ENCODE peak calls at places on chromosomes 13 and 19, in four cellular contexts. One of them, this sample, is unnamed.

GRCh38 chr13:82305588-82305987 is 1576.7 kb downstream of the SLITRK1 start:
- DNase-seq in T-helper 9 cell: no peak
- DNase-seq in natural killer cell: no peak
- DNase-seq in GM12892: no peak
- DNase-seq in this sample: no peak

GRCh38 chr13:29196409-29197074 is 376.4 kb downstream of the MTUS2 start:
- DNase-seq in GM12892: no peak
- DNase-seq in T-helper 9 cell: no peak
- DNase-seq in natural killer cell: no peak
- DNase-seq in this sample: no peak

GRCh38 chr13:35979378-35979911 is 151.7 kb downstream of the DCLK1 start:
- DNase-seq in natural killer cell: no peak
- DNase-seq in T-helper 9 cell: no peak
- DNase-seq in GM12892: no peak
- DNase-seq in this sample: no peak

GRCh38 chr19:16315825-16316505 is 8.7 kb upstream of the KLF2 start:
- DNase-seq in T-helper 9 cell: no peak
- DNase-seq in GM12892: no peak
- DNase-seq in natural killer cell: no peak
- DNase-seq in this sample: no peak

GRCh38 chr13:93244918-93245280 is 18.3 kb downstream of the GPC6 start:
- DNase-seq in natural killer cell: no peak
- DNase-seq in GM12892: no peak
- DNase-seq in T-helper 9 cell: no peak
- DNase-seq in this sample: no peak

GRCh38 chr13:27839809-27840467 is 47.7 kb downstream of the GSX1 start:
- DNase-seq in natural killer cell: no peak
- DNase-seq in GM12892: no peak
- DNase-seq in T-helper 9 cell: no peak
- DNase-seq in this sample: no peak

GRCh38 chr19:16285769-16286564 is 38.7 kb upstream of the KLF2 start:
- DNase-seq in GM12892: no peak
- DNase-seq in natural killer cell: no peak
- DNase-seq in T-helper 9 cell: no peak
- DNase-seq in this sample: peak

GRCh38 chr19:3606690-3607289 is at the start of gene TBXA2R:
- DNase-seq in GM12892: peak
- DNase-seq in T-helper 9 cell: peak
- DNase-seq in natural killer cell: peak
- DNase-seq in this sample: no peak

GRCh38 chr19:13024958-13025653 is 29.8 kb downstream of the NFIX start:
- DNase-seq in natural killer cell: no peak
- DNase-seq in GM12892: no peak
- DNase-seq in T-helper 9 cell: no peak
- DNase-seq in this sample: no peak

GRCh38 chr13:41848435-41849255 is 112.3 kb downstream of the VWA8 start:
- DNase-seq in T-helper 9 cell: no peak
- DNase-seq in GM12892: no peak
- DNase-seq in natural killer cell: no peak
- DNase-seq in this sample: no peak

GRCh38 chr13:54879036-54879435 is 1850.4 kb downstream of the OLFM4 start:
- DNase-seq in natural killer cell: no peak
- DNase-seq in T-helper 9 cell: no peak
- DNase-seq in GM12892: no peak
- DNase-seq in this sample: no peak

GRCh38 chr19:40224342-40225148 is 1.9 kb downstream of the CCNP start:
- DNase-seq in natural killer cell: no peak
- DNase-seq in GM12892: no peak
- DNase-seq in T-helper 9 cell: no peak
- DNase-seq in this sample: no peak

GRCh38 chr19:30286378-30286777 is 85.8 kb upstream of the ZNF536 start:
- DNase-seq in natural killer cell: no peak
- DNase-seq in GM12892: no peak
- DNase-seq in T-helper 9 cell: no peak
- DNase-seq in this sample: no peak

GRCh38 chr13:46615888-46616531 is 63.0 kb downstream of the LRCH1 start:
- DNase-seq in natural killer cell: no peak
- DNase-seq in GM12892: no peak
- DNase-seq in T-helper 9 cell: no peak
- DNase-seq in this sample: no peak

GRCh38 chr13:20702530-20702929 is 969 bp upstream of the IL17D start:
- DNase-seq in natural killer cell: no peak
- DNase-seq in GM12892: no peak
- DNase-seq in T-helper 9 cell: no peak
- DNase-seq in this sample: no peak

GRCh38 chr19:10217085-10217484 is 14.0 kb downstream of the S1PR2 start:
- DNase-seq in natural killer cell: no peak
- DNase-seq in GM12892: no peak
- DNase-seq in T-helper 9 cell: no peak
- DNase-seq in this sample: no peak

GRCh38 chr13:70310720-70311119 is 202.5 kb upstream of the KLHL1 start:
- DNase-seq in GM12892: no peak
- DNase-seq in T-helper 9 cell: no peak
- DNase-seq in natural killer cell: no peak
- DNase-seq in this sample: peak

GRCh38 chr13:99269627-99270252 is 11.6 kb upstream of the GPR18 start:
- DNase-seq in GM12892: no peak
- DNase-seq in T-helper 9 cell: no peak
- DNase-seq in natural killer cell: no peak
- DNase-seq in this sample: no peak

GRCh38 chr13:114067886-114068722 is 64.3 kb downstream of the RASA3 start:
- DNase-seq in GM12892: peak
- DNase-seq in natural killer cell: no peak
- DNase-seq in T-helper 9 cell: peak
- DNase-seq in this sample: no peak

GRCh38 chr19:18401580-18402112 is 4.2 kb upstream of the LRRC25 start:
- DNase-seq in T-helper 9 cell: no peak
- DNase-seq in GM12892: no peak
- DNase-seq in natural killer cell: no peak
- DNase-seq in this sample: no peak

GRCh38 chr19:41904118-41904870 is 21.3 kb downstream of the ARHGEF1 start:
- DNase-seq in T-helper 9 cell: no peak
- DNase-seq in GM12892: no peak
- DNase-seq in natural killer cell: no peak
- DNase-seq in this sample: peak

GRCh38 chr19:29111581-29111980 is 101.4 kb downstream of the UQCRFS1 start:
- DNase-seq in T-helper 9 cell: no peak
- DNase-seq in GM12892: no peak
- DNase-seq in natural killer cell: no peak
- DNase-seq in this sample: no peak

GRCh38 chr19:30393046-30393445 is 20.9 kb downstream of the ZNF536 start:
- DNase-seq in T-helper 9 cell: no peak
- DNase-seq in natural killer cell: no peak
- DNase-seq in GM12892: no peak
- DNase-seq in this sample: no peak

GRCh38 chr13:55439450-55439849 is 1701.3 kb upstream of the PRR20A start:
- DNase-seq in natural killer cell: no peak
- DNase-seq in GM12892: no peak
- DNase-seq in T-helper 9 cell: no peak
- DNase-seq in this sample: no peak

GRCh38 chr13:112708560-112709240 is 18.9 kb downstream of the ATP11A start:
- DNase-seq in T-helper 9 cell: no peak
- DNase-seq in natural killer cell: no peak
- DNase-seq in GM12892: no peak
- DNase-seq in this sample: no peak

GRCh38 chr19:17406039-17406886 is 833 bp upstream of the BST2 start:
- DNase-seq in GM12892: peak
- DNase-seq in natural killer cell: peak
- DNase-seq in T-helper 9 cell: no peak
- DNase-seq in this sample: no peak

GRCh38 chr19:45613926-45614725 is 12.1 kb upstream of the GPR4 start:
- DNase-seq in T-helper 9 cell: no peak
- DNase-seq in GM12892: peak
- DNase-seq in natural killer cell: no peak
- DNase-seq in this sample: no peak

GRCh38 chr19:12139309-12139708 is 841 bp downstream of the ZNF20 start:
- DNase-seq in natural killer cell: no peak
- DNase-seq in T-helper 9 cell: no peak
- DNase-seq in GM12892: no peak
- DNase-seq in this sample: no peak

GRCh38 chr19:19637523-19638251 is 5.8 kb downstream of the GMIP start:
- DNase-seq in T-helper 9 cell: no peak
- DNase-seq in natural killer cell: no peak
- DNase-seq in GM12892: no peak
- DNase-seq in this sample: no peak

GRCh38 chr13:109787135-109787954 is 962 bp upstream of the IRS2 start:
- DNase-seq in natural killer cell: peak
- DNase-seq in T-helper 9 cell: peak
- DNase-seq in GM12892: no peak
- DNase-seq in this sample: peak

GRCh38 chr13:112760440-112760839 is 70.6 kb downstream of the ATP11A start:
- DNase-seq in natural killer cell: no peak
- DNase-seq in T-helper 9 cell: no peak
- DNase-seq in GM12892: no peak
- DNase-seq in this sample: no peak

GRCh38 chr13:98509271-98510155 is 67.4 kb downstream of the STK24 start:
- DNase-seq in GM12892: no peak
- DNase-seq in T-helper 9 cell: no peak
- DNase-seq in natural killer cell: no peak
- DNase-seq in this sample: no peak

GRCh38 chr19:36850646-36851442 is at the start of gene ZNF345:
- DNase-seq in T-helper 9 cell: peak
- DNase-seq in natural killer cell: peak
- DNase-seq in GM12892: peak
- DNase-seq in this sample: peak

GRCh38 chr19:15265849-15266248 is 33.6 kb upstream of the EPHX3 start:
- DNase-seq in natural killer cell: no peak
- DNase-seq in GM12892: no peak
- DNase-seq in T-helper 9 cell: no peak
- DNase-seq in this sample: no peak

GRCh38 chr19:54014920-54015560 is 23.6 kb downstream of the CACNG6 start:
- DNase-seq in natural killer cell: no peak
- DNase-seq in GM12892: no peak
- DNase-seq in T-helper 9 cell: no peak
- DNase-seq in this sample: peak

GRCh38 chr13:110339975-110340550 is 33.0 kb downstream of the COL4A2 start:
- DNase-seq in T-helper 9 cell: no peak
- DNase-seq in GM12892: no peak
- DNase-seq in natural killer cell: no peak
- DNase-seq in this sample: no peak

GRCh38 chr19:19404879-19405860 is at the start of gene GATAD2A:
- DNase-seq in GM12892: peak
- DNase-seq in T-helper 9 cell: peak
- DNase-seq in natural killer cell: peak
- DNase-seq in this sample: peak

GRCh38 chr13:25085125-25085742 is 10.7 kb upstream of the PABPC3 start:
- DNase-seq in natural killer cell: no peak
- DNase-seq in GM12892: no peak
- DNase-seq in T-helper 9 cell: no peak
- DNase-seq in this sample: peak

GRCh38 chr19:6275170-6275744 is 4.5 kb downstream of the MLLT1 start:
- DNase-seq in natural killer cell: no peak
- DNase-seq in T-helper 9 cell: no peak
- DNase-seq in GM12892: no peak
- DNase-seq in this sample: no peak